ENCODE peak calls at places on chromosomes 12 and 14, in four cellular contexts. D, Z, A and J are unnamed samples.

GRCh38 chr14:102217987-102218421 is 78.3 kb downstream of the WDR20 start:
- DNase-seq in D (no peak), A (no peak), Z (no peak), J (no peak)

GRCh38 chr12:121766290-121767039 is 27.0 kb downstream of the RHOF start:
- DNase-seq in A (no peak), D (no peak), Z (no peak), J (no peak)

GRCh38 chr12:5498081-5498480 is 66.2 kb downstream of the NTF3 start:
- DNase-seq in D (no peak), Z (no peak), A (no peak), J (no peak)

GRCh38 chr12:30811966-30812365 is 57.2 kb upstream of the CAPRIN2 start:
- DNase-seq in D (no peak), Z (no peak), A (no peak), J (no peak)

GRCh38 chr12:54298904-54299303 is 1.9 kb downstream of the NFE2 start:
- DNase-seq in Z (no peak), A (no peak), D (no peak), J (no peak)

GRCh38 chr12:101599771-101600486 is 5.2 kb downstream of the MYBPC1 start:
- DNase-seq in D (no peak), Z (no peak), A (no peak), J (peak; percentile 76)

GRCh38 chr14:88737245-88737644 is 55.5 kb downstream of the EML5 start:
- DNase-seq in A (no peak), Z (no peak), D (no peak), J (no peak)

GRCh38 chr12:124390442-124391116 is 95.7 kb downstream of the RFLNA start:
- DNase-seq in A (peak; percentile 78), Z (peak; percentile 59), D (peak; percentile 38), J (peak; percentile 83)

GRCh38 chr12:120628919-120629318 is 11.5 kb upstream of the CABP1 start:
- DNase-seq in Z (peak; percentile 32), A (no peak), D (no peak), J (no peak)